ENCODE peak calls at places on chromosomes 7 and 10, in eight cellular contexts. M, A, J, S, U, W, L and E are unnamed samples.

GRCh38 chr10:102140218-102140617 is 7.4 kb downstream of the PPRC1 start:
- ATAC-seq in M (no peak), A (no peak), J (no peak), S (no peak), U (no peak), W (no peak), L (no peak), E (no peak)

GRCh38 chr10:104127411-104127810 is 5.4 kb downstream of the SFR1 start:
- ATAC-seq in M (no peak), A (peak), J (no peak), S (peak), U (peak), W (peak), L (peak), E (peak)

GRCh38 chr10:71837085-71837827 is 13.8 kb downstream of the PSAP start:
- ATAC-seq in M (no peak), A (no peak), J (no peak), S (no peak), U (no peak), W (no peak), L (peak), E (no peak)

GRCh38 chr7:86900886-86901285 is 158.6 kb downstream of the ELAPOR2 start:
- ATAC-seq in M (no peak), A (no peak), J (no peak), S (no peak), U (no peak), W (no peak), L (no peak), E (peak)

GRCh38 chr7:92988051-92988450 is 129.7 kb downstream of the SAMD9 start:
- ATAC-seq in M (no peak), A (no peak), J (no peak), S (peak), U (peak), W (no peak), L (no peak), E (peak)

GRCh38 chr7:106692450-106693051 is 31.6 kb upstream of the CCDC71L start:
- ATAC-seq in M (no peak), A (no peak), J (no peak), S (no peak), U (no peak), W (no peak), L (no peak), E (no peak)

GRCh38 chr10:8829592-8829991 is 775.1 kb downstream of the GATA3 start:
- ATAC-seq in M (no peak), A (no peak), J (no peak), S (no peak), U (no peak), W (no peak), L (no peak), E (no peak)

GRCh38 chr7:3897430-3898385 is 596.7 kb downstream of the SDK1 start:
- ATAC-seq in M (no peak), A (peak), J (no peak), S (no peak), U (peak), W (no peak), L (peak), E (peak)

GRCh38 chr10:7773845-7774801 is 13.7 kb downstream of the KIN start:
- ATAC-seq in M (no peak), A (no peak), J (no peak), S (peak), U (no peak), W (no peak), L (no peak), E (no peak)

GRCh38 chr7:92754756-92755581 is 81.4 kb downstream of the CDK6 start:
- ATAC-seq in M (no peak), A (no peak), J (no peak), S (no peak), U (no peak), W (no peak), L (no peak), E (no peak)

GRCh38 chr10:17747883-17748550 is 4.0 kb upstream of the TMEM236 start:
- ATAC-seq in M (no peak), A (no peak), J (no peak), S (peak), U (no peak), W (no peak), L (no peak), E (no peak)

GRCh38 chr10:110609592-110609991 is 34.5 kb upstream of the RBM20 start:
- ATAC-seq in M (peak), A (no peak), J (no peak), S (peak), U (peak), W (no peak), L (no peak), E (peak)

GRCh38 chr7:64946772-64947171 is 43.7 kb downstream of the ZNF273 start:
- ATAC-seq in M (peak), A (peak), J (peak), S (peak), U (peak), W (peak), L (no peak), E (peak)

GRCh38 chr10:110859947-110860376 is 11.8 kb upstream of the PDCD4 start:
- ATAC-seq in M (peak), A (no peak), J (peak), S (peak), U (peak), W (no peak), L (no peak), E (peak)

GRCh38 chr10:3172081-3172445 is 519 bp downstream of the PITRM1 start:
- ATAC-seq in M (peak), A (no peak), J (peak), S (no peak), U (peak), W (no peak), L (no peak), E (peak)

GRCh38 chr7:12222889-12223579 is 11.9 kb downstream of the TMEM106B start:
- ATAC-seq in M (no peak), A (peak), J (no peak), S (no peak), U (no peak), W (peak), L (peak), E (no peak)

GRCh38 chr7:38318241-38318640 is 44.8 kb upstream of the TARP start:
- ATAC-seq in M (no peak), A (no peak), J (no peak), S (no peak), U (no peak), W (no peak), L (no peak), E (no peak)

GRCh38 chr7:79968249-79968648 is 166.4 kb upstream of the GNAI1 start:
- ATAC-seq in M (no peak), A (no peak), J (no peak), S (no peak), U (no peak), W (no peak), L (no peak), E (no peak)

GRCh38 chr10:122671355-122671754 is 28.3 kb downstream of the C10orf120 start:
- ATAC-seq in M (no peak), A (no peak), J (no peak), S (no peak), U (no peak), W (no peak), L (no peak), E (no peak)

GRCh38 chr10:78779339-78779955 is 289.3 kb upstream of the ZMIZ1 start:
- ATAC-seq in M (no peak), A (no peak), J (no peak), S (no peak), U (no peak), W (no peak), L (no peak), E (peak)

GRCh38 chr7:95027181-95027872 is 119.9 kb downstream of the PPP1R9A start:
- ATAC-seq in M (no peak), A (no peak), J (no peak), S (no peak), U (no peak), W (no peak), L (no peak), E (no peak)

GRCh38 chr10:96999337-96999736 is 167.2 kb downstream of the LCOR start:
- ATAC-seq in M (no peak), A (no peak), J (no peak), S (no peak), U (no peak), W (peak), L (no peak), E (no peak)